ENCODE peak calls at places on chromosomes 12 and 14, in nine cellular contexts. One of them, this sample, is unnamed.

GRCh38 chr14:25308244-25308643 is 258.3 kb upstream of the STXBP6 start:
- DNase-seq in activated CD4-positive, alpha-beta T cell treated with anti-CD3 and anti-CD28 coated beads for 1 hour: no peak
- DNase-seq in activated naive CD4-positive, alpha-beta T cell treated with anti-CD3 and anti-CD28 coated beads, Interleukin-2, amount 50 U/mL, for 72 hours: no peak
- DNase-seq in cardiac septum: no peak
- DNase-seq in NCI-H1694 treated with DMSO at 0.1 percent for 48 hours: no peak
- DNase-seq in A172: no peak
- DNase-seq in AG04450: no peak
- DNase-seq in left cardiac atrium: no peak
- DNase-seq in small intestine: peak
- DNase-seq in this sample: no peak

GRCh38 chr12:131437706-131438210 is 273.1 kb upstream of the SFSWAP start:
- DNase-seq in activated naive CD4-positive, alpha-beta T cell treated with anti-CD3 and anti-CD28 coated beads, Interleukin-2, amount 50 U/mL, for 72 hours: no peak
- DNase-seq in NCI-H1694 treated with DMSO at 0.1 percent for 48 hours: no peak
- DNase-seq in small intestine: no peak
- DNase-seq in cardiac septum: no peak
- DNase-seq in activated CD4-positive, alpha-beta T cell treated with anti-CD3 and anti-CD28 coated beads for 1 hour: no peak
- DNase-seq in AG04450: no peak
- DNase-seq in A172: no peak
- DNase-seq in left cardiac atrium: no peak
- DNase-seq in this sample: no peak

GRCh38 chr12:90543841-90544240 is 411.1 kb downstream of the CCER1 start:
- DNase-seq in small intestine: no peak
- DNase-seq in left cardiac atrium: no peak
- DNase-seq in activated CD4-positive, alpha-beta T cell treated with anti-CD3 and anti-CD28 coated beads for 1 hour: no peak
- DNase-seq in cardiac septum: no peak
- DNase-seq in A172: peak
- DNase-seq in NCI-H1694 treated with DMSO at 0.1 percent for 48 hours: no peak
- DNase-seq in activated naive CD4-positive, alpha-beta T cell treated with anti-CD3 and anti-CD28 coated beads, Interleukin-2, amount 50 U/mL, for 72 hours: no peak
- DNase-seq in AG04450: no peak
- DNase-seq in this sample: peak

GRCh38 chr12:80101126-80101525 is 1.8 kb downstream of the OTOGL start:
- DNase-seq in A172: no peak
- DNase-seq in cardiac septum: no peak
- DNase-seq in activated CD4-positive, alpha-beta T cell treated with anti-CD3 and anti-CD28 coated beads for 1 hour: no peak
- DNase-seq in activated naive CD4-positive, alpha-beta T cell treated with anti-CD3 and anti-CD28 coated beads, Interleukin-2, amount 50 U/mL, for 72 hours: no peak
- DNase-seq in AG04450: no peak
- DNase-seq in NCI-H1694 treated with DMSO at 0.1 percent for 48 hours: no peak
- DNase-seq in small intestine: peak
- DNase-seq in left cardiac atrium: no peak
- DNase-seq in this sample: peak

GRCh38 chr12:123946152-123946515 is 26.5 kb downstream of the CCDC92 start:
- DNase-seq in NCI-H1694 treated with DMSO at 0.1 percent for 48 hours: no peak
- DNase-seq in AG04450: no peak
- DNase-seq in activated naive CD4-positive, alpha-beta T cell treated with anti-CD3 and anti-CD28 coated beads, Interleukin-2, amount 50 U/mL, for 72 hours: peak
- DNase-seq in small intestine: no peak
- DNase-seq in activated CD4-positive, alpha-beta T cell treated with anti-CD3 and anti-CD28 coated beads for 1 hour: no peak
- DNase-seq in left cardiac atrium: no peak
- DNase-seq in A172: no peak
- DNase-seq in cardiac septum: no peak
- DNase-seq in this sample: no peak

GRCh38 chr12:108605000-108605689 is 7.3 kb upstream of the TMEM119 start:
- DNase-seq in NCI-H1694 treated with DMSO at 0.1 percent for 48 hours: no peak
- DNase-seq in left cardiac atrium: no peak
- DNase-seq in cardiac septum: no peak
- DNase-seq in activated CD4-positive, alpha-beta T cell treated with anti-CD3 and anti-CD28 coated beads for 1 hour: no peak
- DNase-seq in AG04450: no peak
- DNase-seq in activated naive CD4-positive, alpha-beta T cell treated with anti-CD3 and anti-CD28 coated beads, Interleukin-2, amount 50 U/mL, for 72 hours: no peak
- DNase-seq in small intestine: no peak
- DNase-seq in A172: no peak
- DNase-seq in this sample: no peak

GRCh38 chr14:103693514-103693913 is 21.7 kb downstream of the XRCC3 start:
- DNase-seq in AG04450: no peak
- DNase-seq in left cardiac atrium: no peak
- DNase-seq in NCI-H1694 treated with DMSO at 0.1 percent for 48 hours: no peak
- DNase-seq in A172: no peak
- DNase-seq in activated naive CD4-positive, alpha-beta T cell treated with anti-CD3 and anti-CD28 coated beads, Interleukin-2, amount 50 U/mL, for 72 hours: no peak
- DNase-seq in small intestine: peak
- DNase-seq in activated CD4-positive, alpha-beta T cell treated with anti-CD3 and anti-CD28 coated beads for 1 hour: no peak
- DNase-seq in cardiac septum: no peak
- DNase-seq in this sample: peak

GRCh38 chr12:56990648-56991318 is 15.6 kb downstream of the ZBTB39 start:
- DNase-seq in activated CD4-positive, alpha-beta T cell treated with anti-CD3 and anti-CD28 coated beads for 1 hour: no peak
- DNase-seq in NCI-H1694 treated with DMSO at 0.1 percent for 48 hours: no peak
- DNase-seq in A172: no peak
- DNase-seq in left cardiac atrium: no peak
- DNase-seq in cardiac septum: no peak
- DNase-seq in activated naive CD4-positive, alpha-beta T cell treated with anti-CD3 and anti-CD28 coated beads, Interleukin-2, amount 50 U/mL, for 72 hours: no peak
- DNase-seq in small intestine: no peak
- DNase-seq in AG04450: no peak
- DNase-seq in this sample: no peak

GRCh38 chr12:8548192-8548591 is 7.5 kb upstream of the CLEC4E start:
- DNase-seq in activated naive CD4-positive, alpha-beta T cell treated with anti-CD3 and anti-CD28 coated beads, Interleukin-2, amount 50 U/mL, for 72 hours: no peak
- DNase-seq in small intestine: no peak
- DNase-seq in NCI-H1694 treated with DMSO at 0.1 percent for 48 hours: no peak
- DNase-seq in cardiac septum: no peak
- DNase-seq in A172: no peak
- DNase-seq in AG04450: no peak
- DNase-seq in left cardiac atrium: no peak
- DNase-seq in activated CD4-positive, alpha-beta T cell treated with anti-CD3 and anti-CD28 coated beads for 1 hour: no peak
- DNase-seq in this sample: no peak

GRCh38 chr14:21227150-21227549 is 42.1 kb downstream of the HNRNPC start:
- DNase-seq in left cardiac atrium: no peak
- DNase-seq in small intestine: no peak
- DNase-seq in activated CD4-positive, alpha-beta T cell treated with anti-CD3 and anti-CD28 coated beads for 1 hour: no peak
- DNase-seq in NCI-H1694 treated with DMSO at 0.1 percent for 48 hours: no peak
- DNase-seq in A172: no peak
- DNase-seq in AG04450: no peak
- DNase-seq in cardiac septum: no peak
- DNase-seq in activated naive CD4-positive, alpha-beta T cell treated with anti-CD3 and anti-CD28 coated beads, Interleukin-2, amount 50 U/mL, for 72 hours: no peak
- DNase-seq in this sample: no peak

This sample was measured in NCI-H226.